ENCODE peak calls at places on chromosomes 3 and 15, in eight cellular contexts. E is retina; F is stimulated activated CD8-positive, alpha-beta memory T cell treated with anti-CD3 and anti-CD28 coated beads, Interleukin-7, amount 100 ng/mL, for 24 hours; W is astrocyte of the cerebellum; N is heart left ventricle; P is cardiac muscle cell; K is heart right ventricle; H is GM19239. J is an unnamed sample.

GRCh38 chr15:33846862-33847261 is 121.4 kb upstream of the CHRM5 start:
- DNase-seq in E (no peak), F (no peak), W (no peak), N (no peak), P (no peak), K (no peak), H (no peak), J (no peak)

GRCh38 chr3:10006048-10006761 is 19.6 kb upstream of the EMC3 start:
- DNase-seq in E (no peak), F (no peak), W (no peak), N (no peak), P (no peak), K (no peak), H (no peak), J (no peak)

GRCh38 chr3:190326930-190327329 is 4.7 kb upstream of the CLDN1 start:
- DNase-seq in E (no peak), F (no peak), W (peak; percentile 55), N (no peak), P (no peak), K (peak; percentile 33), H (no peak), J (no peak)

GRCh38 chr15:37133619-37134018 is 33.3 kb upstream of the MEIS2 start:
- DNase-seq in E (no peak), F (no peak), W (peak; percentile 36), N (no peak), P (no peak), K (no peak), H (no peak), J (no peak)

GRCh38 chr15:39936681-39937080 is 2.8 kb downstream of the EIF2AK4 start:
- DNase-seq in E (no peak), F (no peak), W (no peak), N (no peak), P (no peak), K (no peak), H (no peak), J (no peak)

GRCh38 chr3:101310580-101311375 is 9.6 kb downstream of the IMPG2 start:
- DNase-seq in E (no peak), F (no peak), W (peak; percentile 23), N (no peak), P (no peak), K (no peak), H (no peak), J (no peak)

GRCh38 chr15:65008989-65009388 is 19.3 kb upstream of the SPG21 start:
- DNase-seq in E (no peak), F (no peak), W (no peak), N (no peak), P (no peak), K (no peak), H (no peak), J (no peak)

GRCh38 chr3:55242921-55243320 is 244.2 kb downstream of the WNT5A start:
- DNase-seq in E (no peak), F (no peak), W (no peak), N (no peak), P (no peak), K (no peak), H (no peak), J (no peak)

GRCh38 chr15:86316216-86316615 is 236.5 kb downstream of the AGBL1 start:
- DNase-seq in E (no peak), F (no peak), W (no peak), N (no peak), P (no peak), K (no peak), H (no peak), J (no peak)

GRCh38 chr15:83578706-83579105 is 75.2 kb upstream of the ADAMTSL3 start:
- DNase-seq in E (no peak), F (no peak), W (no peak), N (no peak), P (no peak), K (no peak), H (no peak), J (no peak)